ENCODE peak calls at places on chromosomes 5 and 9, in four cellular contexts. J is kidney epithelial cell; W is GM20000; I is CD4-positive, alpha-beta T cell. E is an unnamed sample.

GRCh38 chr9:70121818-70122436 is 78.3 kb downstream of the MAMDC2 start:
- DNase-seq in J (no peak), W (no peak), I (no peak), E (no peak)

GRCh38 chr5:138632900-138633489 is 57.8 kb upstream of the HSPA9 start:
- DNase-seq in J (peak; percentile 37), W (peak; percentile 32), I (no peak), E (no peak)

GRCh38 chr5:149680810-149681221 is 49.3 kb upstream of the PPARGC1B start:
- DNase-seq in J (no peak), W (peak; percentile 82), I (no peak), E (no peak)

GRCh38 chr5:123035320-123035949 is 1.1 kb downstream of the PPIC start:
- DNase-seq in J (peak; percentile 1), W (peak; percentile 42), I (no peak), E (no peak)

GRCh38 chr5:111223790-111224560 is at the start of gene CAMK4:
- DNase-seq in J (peak; percentile 4), W (peak; percentile 91), I (peak; percentile 81), E (peak; percentile 58)

GRCh38 chr9:118034701-118035100 is 330.5 kb downstream of the TLR4 start:
- DNase-seq in J (no peak), W (no peak), I (no peak), E (no peak)

GRCh38 chr9:2116073-2116472 is 100.9 kb downstream of the SMARCA2 start:
- DNase-seq in J (no peak), W (no peak), I (no peak), E (no peak)

GRCh38 chr9:91060520-91061343 is 259.1 kb downstream of the SYK start:
- DNase-seq in J (peak; percentile 77), W (no peak), I (no peak), E (no peak)

GRCh38 chr9:109426621-109427402 is 71.3 kb downstream of the PTPN3 start:
- DNase-seq in J (no peak), W (no peak), I (no peak), E (no peak)

GRCh38 chr9:79638806-79639205 is 67.0 kb downstream of the TLE4 start:
- DNase-seq in J (no peak), W (no peak), I (no peak), E (no peak)

GRCh38 chr5:24644757-24645156 is at the start of gene CDH10:
- DNase-seq in J (no peak), W (no peak), I (no peak), E (peak; percentile 32)

GRCh38 chr5:43661102-43661501 is 58.1 kb downstream of the NNT start:
- DNase-seq in J (no peak), W (no peak), I (no peak), E (no peak)

GRCh38 chr5:173204185-173204979 is 30.6 kb downstream of the NKX2-5 start:
- DNase-seq in J (no peak), W (no peak), I (no peak), E (no peak)

GRCh38 chr5:160287378-160288051 is 24.8 kb downstream of the CCNJL start:
- DNase-seq in J (no peak), W (no peak), I (no peak), E (no peak)

GRCh38 chr5:138303365-138303764 is 28.2 kb downstream of the CDC25C start:
- DNase-seq in J (no peak), W (no peak), I (no peak), E (no peak)

GRCh38 chr5:168860081-168860480 is 280.9 kb upstream of the PANK3 start:
- DNase-seq in J (no peak), W (no peak), I (no peak), E (no peak)

GRCh38 chr5:66440202-66440680 is 156.0 kb upstream of the MAST4 start:
- DNase-seq in J (peak; percentile 76), W (peak; percentile 18), I (no peak), E (no peak)

DNA sequence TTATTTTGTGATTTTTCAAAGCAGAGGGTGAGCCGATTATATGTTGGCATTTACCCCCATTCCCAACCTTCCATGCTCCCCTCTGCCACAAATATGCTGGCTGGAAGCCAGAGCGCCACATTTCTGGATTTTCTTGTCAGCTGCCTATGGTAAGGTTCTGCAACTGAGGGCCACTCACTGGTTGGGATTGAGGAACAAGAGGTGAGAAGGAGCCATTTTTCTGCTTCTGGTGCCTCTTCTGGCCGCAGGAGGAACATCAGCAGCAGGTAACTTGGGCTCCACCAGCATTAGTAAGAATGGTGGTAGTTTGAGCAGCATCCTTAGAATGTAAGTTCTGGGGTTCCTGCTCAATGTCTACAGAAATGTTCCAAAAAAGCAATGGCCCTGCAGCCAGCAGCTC is 159.5 kb upstream of the MAST4 start:
- DNase-seq in J (no peak), W (peak; percentile 13), I (no peak), E (no peak)
- TF ChIP-seq CTCF in J (peak; percentile 38), W (peak; percentile 34), I (no peak), E (peak; percentile 40)

GRCh38 chr9:94668424-94668916 is 29.2 kb upstream of the FBP1 start:
- DNase-seq in J (no peak), W (no peak), I (no peak), E (no peak)
- TF ChIP-seq CTCF in J (no peak), W (no peak), I (no peak), E (no peak)

GRCh38 chr9:33082538-33083326 is 6.3 kb upstream of the SMU1 start:
- DNase-seq in J (no peak), W (no peak), I (no peak), E (no peak)

GRCh38 chr9:33082135-33082534 is 5.7 kb upstream of the SMU1 start:
- DNase-seq in J (no peak), W (no peak), I (no peak), E (no peak)

GRCh38 chr9:33076360-33077004 is at the start of gene SMU1:
- DNase-seq in J (peak; percentile 83), W (peak; percentile 94), I (peak; percentile 92), E (peak; percentile 91)

GRCh38 chr9:33080534-33080933 is 4.1 kb upstream of the SMU1 start:
- DNase-seq in J (no peak), W (no peak), I (no peak), E (no peak)

DNA sequence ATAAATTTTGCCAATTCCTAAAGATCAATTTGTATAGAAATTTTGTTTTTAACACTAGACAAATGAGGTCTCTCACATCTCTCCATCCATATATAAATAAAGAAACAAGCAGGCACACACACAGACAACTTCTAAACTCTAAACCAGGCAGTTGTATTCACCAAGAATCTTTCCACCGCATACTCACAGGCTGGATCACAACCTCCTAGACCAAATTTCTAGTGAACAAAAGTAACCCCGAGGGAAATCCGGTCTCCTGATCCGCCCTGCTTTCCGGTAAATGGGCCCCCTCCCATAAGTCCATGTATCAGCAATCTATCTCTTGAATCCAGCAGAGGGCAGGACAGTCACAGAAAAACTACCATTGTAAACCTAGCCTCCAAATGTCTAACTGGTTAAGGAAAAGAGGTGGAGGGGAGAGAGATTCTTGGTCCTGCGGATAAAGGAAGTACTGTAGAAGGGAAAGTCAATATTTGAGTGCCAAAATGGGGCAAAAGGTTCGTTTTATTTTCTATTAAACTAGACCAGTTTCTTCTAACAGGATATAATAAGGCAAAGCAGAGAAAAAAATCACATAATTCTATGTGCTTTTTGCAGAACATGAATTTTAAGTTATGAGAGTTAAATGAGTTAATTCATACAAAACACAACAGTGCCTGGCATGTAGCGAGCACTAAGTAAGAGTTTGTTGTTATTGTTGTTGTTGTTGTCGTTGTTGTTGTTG is 4.8 kb upstream of the SMU1 start:
- DNase-seq in J (peak; percentile 61), W (peak; percentile 80), I (peak; percentile 32), E (no peak)
- TF ChIP-seq CTCF in J (peak; percentile 67), W (peak; percentile 40), I (peak; percentile 81), E (peak; percentile 76)

DNA sequence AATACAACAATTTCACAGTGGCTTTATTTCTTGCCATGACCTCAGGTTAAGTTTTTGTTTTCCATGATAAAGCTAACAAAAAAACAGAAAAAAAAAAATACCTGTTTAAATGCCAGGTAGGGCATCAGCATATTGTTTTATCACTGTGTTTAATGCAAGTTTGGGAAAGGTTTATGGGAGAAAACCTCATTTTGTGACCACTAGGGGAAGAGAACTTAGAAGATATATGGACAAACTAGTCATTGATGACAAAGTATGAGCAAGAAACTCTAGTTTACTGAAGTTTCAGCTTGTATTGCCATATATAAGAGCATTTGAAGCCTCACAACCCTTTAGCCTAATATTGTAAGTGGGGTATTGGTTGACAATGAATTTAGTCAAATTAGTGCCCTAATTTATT is 1431.4 kb upstream of the CDH18 start:
- DNase-seq in J (no peak), W (no peak), I (no peak), E (no peak)
- TF ChIP-seq CTCF in J (no peak), W (no peak), I (no peak), E (no peak)

DNA sequence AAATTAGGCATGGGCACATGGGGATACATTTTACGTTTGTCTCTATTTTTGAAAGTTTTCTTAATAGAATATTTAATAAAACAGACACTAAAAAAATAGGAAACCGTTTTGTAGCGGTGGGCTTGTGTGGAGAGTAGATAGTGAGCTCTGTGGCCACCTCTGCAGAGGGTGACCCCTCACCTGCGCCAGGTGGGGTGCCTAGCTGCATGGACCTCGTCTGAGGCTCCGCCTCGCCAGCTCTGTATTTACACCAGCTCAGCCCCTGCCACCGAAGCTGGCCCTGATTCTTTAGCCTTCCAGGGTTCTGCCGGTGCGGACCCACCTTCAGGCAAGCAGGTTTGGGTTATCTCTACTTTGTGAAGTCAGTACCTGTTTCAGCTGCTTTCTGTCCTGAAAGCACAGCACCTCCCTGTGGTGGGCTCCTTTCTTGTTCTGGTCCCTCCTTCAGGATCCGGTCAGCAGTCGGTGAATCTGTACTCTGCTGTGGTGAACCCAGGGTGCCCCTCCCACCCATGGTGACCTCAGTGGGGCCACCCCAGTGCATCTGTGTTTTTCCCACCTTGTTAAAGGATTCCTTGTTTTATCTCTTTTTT is 105.2 kb upstream of the CACNA1B start:
- DNase-seq in J (peak; percentile 4), W (peak; percentile 49), I (no peak), E (no peak)
- TF ChIP-seq CTCF in J (peak; percentile 43), W (no peak), I (no peak), E (peak; percentile 28)

DNA sequence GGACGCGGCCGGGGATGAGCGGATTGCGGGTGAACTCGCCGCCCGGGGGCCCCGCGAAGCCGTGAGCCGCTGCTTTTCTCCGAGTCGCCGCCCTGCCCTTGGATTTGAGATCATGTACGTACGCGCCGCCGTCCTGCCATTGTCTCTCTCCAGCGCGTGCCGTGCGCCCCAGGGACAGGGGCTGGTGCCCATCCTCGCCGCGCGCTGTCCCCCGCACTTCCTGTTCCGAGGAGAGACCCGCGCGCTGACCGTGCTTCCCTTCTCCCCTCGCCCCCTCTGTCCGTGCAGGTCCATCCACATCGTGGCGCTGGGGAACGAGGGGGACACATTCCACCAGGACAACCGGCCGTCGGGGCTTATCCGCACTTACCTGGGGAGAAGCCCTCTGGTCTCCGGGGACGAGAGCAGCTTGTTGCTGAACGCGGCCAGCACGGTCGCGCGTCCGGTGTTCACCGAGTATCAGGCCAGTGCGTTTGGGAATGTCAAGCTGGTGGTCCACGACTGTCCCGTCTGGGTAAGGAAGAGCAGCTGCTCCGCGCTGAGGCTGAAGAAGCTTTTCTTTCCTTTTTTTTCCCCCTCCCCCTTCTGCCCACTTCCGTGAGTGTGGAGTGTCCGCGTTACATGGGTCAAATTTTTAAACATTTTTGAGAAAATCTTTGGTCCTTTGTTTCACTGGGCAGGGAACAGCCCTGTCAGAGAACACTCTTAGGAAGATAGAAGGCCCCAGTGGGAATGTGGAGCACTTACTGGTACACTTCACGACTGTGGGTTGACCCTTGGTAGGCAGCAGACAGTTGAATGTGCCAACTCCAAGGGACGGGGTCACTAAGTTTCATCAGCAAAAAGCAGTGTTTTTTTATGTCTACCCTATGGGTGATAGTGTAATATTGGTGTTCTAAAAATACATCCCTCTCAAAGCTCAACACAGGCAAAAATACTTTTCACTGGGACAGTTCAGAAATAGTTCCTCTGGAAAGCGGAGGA is 727 bp downstream of the RHOBTB3 start:
- DNase-seq in J (no peak), W (peak; percentile 37), I (peak; percentile 15), E (peak; percentile 44)
- TF ChIP-seq CTCF in J (no peak), W (no peak), I (no peak), E (no peak)